ENCODE peak calls at places on chromosomes 11 and 22, in six cellular contexts. O is GM12891, R is stomach, W is transverse colon, C is GM12892, X is HCT116. A is an unnamed sample.

GRCh38 chr11:14258177-14258935 is 100.6 kb downstream of the RRAS2 start:
- DNase-seq in W (peak), X (peak), C (no peak), R (no peak), O (no peak), A (no peak)

GRCh38 chr22:23495614-23496444 is 84.3 kb downstream of the IGLL1 start:
- DNase-seq in O (no peak), W (no peak), X (no peak), C (no peak), R (no peak), A (no peak)

GRCh38 chr11:3905080-3905953 is 49.9 kb downstream of the STIM1 start:
- DNase-seq in W (peak), R (peak), C (peak), O (peak), X (peak), A (no peak)

GRCh38 chr22:40519284-40519947 is 117.1 kb downstream of the MRTFA start:
- DNase-seq in R (no peak), O (no peak), W (no peak), C (no peak), X (no peak), A (no peak)

GRCh38 chr11:69312418-69313399 is 18.8 kb downstream of the MYEOV start:
- DNase-seq in X (no peak), O (no peak), W (no peak), R (no peak), C (no peak), A (peak)

GRCh38 chr11:9615031-9615451 is 41.6 kb downstream of the WEE1 start:
- DNase-seq in R (no peak), X (no peak), W (no peak), C (no peak), O (peak), A (no peak)

GRCh38 chr11:16809901-16810668 is 71.6 kb downstream of the C11orf58 start:
- DNase-seq in C (no peak), R (no peak), W (no peak), O (no peak), X (no peak), A (no peak)

GRCh38 chr11:130088909-130089668 is 19.4 kb downstream of the APLP2 start:
- DNase-seq in X (no peak), W (no peak), R (no peak), O (no peak), C (no peak), A (no peak)

GRCh38 chr11:70628881-70629844 is 230.8 kb downstream of the CTTN start:
- DNase-seq in W (peak), R (peak), O (no peak), X (no peak), C (no peak), A (no peak)

GRCh38 chr22:49533886-49534285 is 293.8 kb downstream of the BRD1 start:
- DNase-seq in W (no peak), O (no peak), X (no peak), C (no peak), R (no peak), A (peak)

GRCh38 chr11:35717043-35717442 is 54.5 kb downstream of the TRIM44 start:
- DNase-seq in O (no peak), X (no peak), C (no peak), R (no peak), W (no peak), A (no peak)

GRCh38 chr11:95699631-95700470 is 89.7 kb downstream of the FAM76B start:
- DNase-seq in C (no peak), R (no peak), W (no peak), O (no peak), X (no peak), A (no peak)

GRCh38 chr11:17720796-17721171 is 1.4 kb downstream of the MYOD1 start:
- DNase-seq in X (no peak), O (no peak), W (no peak), R (no peak), C (no peak), A (no peak)

GRCh38 chr11:112863304-112863703 is 97.9 kb upstream of the NCAM1 start:
- DNase-seq in R (no peak), W (no peak), C (no peak), O (no peak), X (no peak), A (no peak)

GRCh38 chr11:121741954-121742361 is 289.2 kb upstream of the SORL1-AS1 start:
- DNase-seq in C (no peak), W (peak), X (no peak), R (no peak), O (no peak), A (peak)

GRCh38 chr22:41998361-41999261 is at the start of gene WBP2NL:
- DNase-seq in C (peak), W (peak), O (peak), X (no peak), R (peak), A (peak)

GRCh38 chr11:74025467-74026166 is 16.7 kb upstream of the UCP3 start:
- DNase-seq in W (no peak), X (no peak), R (no peak), C (no peak), O (no peak), A (no peak)

GRCh38 chr11:109421981-109422590 is at the start of gene C11orf87:
- DNase-seq in X (no peak), R (no peak), C (no peak), W (no peak), O (no peak), A (no peak)

GRCh38 chr11:103384652-103385051 is 275.4 kb downstream of the DYNC2H1 start:
- DNase-seq in R (no peak), X (no peak), O (no peak), W (no peak), C (no peak), A (no peak)

GRCh38 chr22:41917906-41918791 is 3.3 kb upstream of the SHISA8 start:
- DNase-seq in C (no peak), X (no peak), O (no peak), W (peak), R (peak), A (no peak)

GRCh38 chr22:22228921-22229320 is 15.7 kb upstream of the VPREB1 start:
- DNase-seq in X (no peak), R (no peak), O (no peak), C (no peak), W (no peak), A (no peak)

GRCh38 chr11:17561466-17562001 is 14.5 kb downstream of the OTOG start:
- DNase-seq in O (no peak), C (no peak), X (no peak), W (no peak), R (no peak), A (no peak)

GRCh38 chr11:107683807-107684206 is 28.0 kb downstream of the SLN start:
- DNase-seq in O (no peak), X (peak), R (no peak), W (no peak), C (no peak), A (no peak)

GRCh38 chr11:68127791-68128681 is 6.8 kb upstream of the CHKA start:
- DNase-seq in O (no peak), W (peak), R (peak), X (peak), C (no peak), A (no peak)

GRCh38 chr11:45289369-45289768 is 3.2 kb upstream of the SYT13 start:
- DNase-seq in X (no peak), R (no peak), C (no peak), O (no peak), W (no peak), A (no peak)

GRCh38 chr11:34240150-34240494 is 117.7 kb downstream of the ABTB2 start:
- DNase-seq in X (no peak), W (no peak), C (no peak), O (no peak), R (no peak), A (no peak)

GRCh38 chr11:3227568-3228444 is 4.4 kb downstream of the MRGPRE start:
- DNase-seq in R (no peak), O (no peak), W (no peak), X (no peak), C (peak), A (no peak)

GRCh38 chr22:47307326-47307725 is 544.9 kb downstream of the TBC1D22A start:
- DNase-seq in O (no peak), R (no peak), X (no peak), C (no peak), W (no peak), A (peak)

GRCh38 chr11:1784761-1785650 is 21.3 kb upstream of the CTSD start:
- DNase-seq in C (no peak), X (no peak), W (no peak), R (no peak), O (no peak), A (no peak)

GRCh38 chr22:43484227-43484626 is 72.4 kb downstream of the MPPED1 start:
- DNase-seq in R (no peak), O (no peak), C (no peak), X (no peak), W (no peak), A (no peak)

GRCh38 chr22:43483669-43484068 is 71.9 kb downstream of the MPPED1 start:
- DNase-seq in W (no peak), R (no peak), C (no peak), O (no peak), X (no peak), A (no peak)

GRCh38 chr22:43482310-43482625 is 70.5 kb downstream of the MPPED1 start:
- DNase-seq in X (no peak), C (no peak), R (no peak), W (no peak), O (no peak), A (no peak)

GRCh38 chr22:43481528-43482309 is 69.9 kb downstream of the MPPED1 start:
- DNase-seq in R (peak), X (no peak), O (peak), W (no peak), C (no peak), A (no peak)

DNA sequence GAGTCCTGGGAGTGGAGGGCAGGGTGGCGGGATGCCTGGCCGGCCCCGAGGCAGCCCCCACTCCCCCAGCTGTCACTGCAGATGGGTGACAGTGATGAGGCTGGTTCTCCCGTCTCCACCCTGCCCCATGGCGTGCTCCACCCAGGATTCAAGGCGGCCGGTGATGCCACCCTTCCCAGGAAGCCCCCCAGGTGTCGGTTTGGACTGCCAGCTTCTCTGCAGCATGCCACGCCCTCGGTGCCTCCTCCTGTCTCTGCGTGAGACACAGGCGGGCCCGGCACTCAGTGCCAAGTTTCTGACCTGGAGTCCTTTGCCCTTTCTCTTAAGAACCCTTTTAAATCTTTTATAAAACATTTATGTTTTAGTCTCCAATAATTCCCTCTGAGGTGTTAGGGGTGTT is 71.5 kb downstream of the MPPED1 start:
- DNase-seq in C (no peak), X (no peak), R (no peak), W (no peak), O (no peak), A (no peak)
- TF ChIP-seq POLR2AphosphoS5 in C (no peak), X (no peak), R (no peak), W (no peak), O (no peak), A (no peak)

DNA sequence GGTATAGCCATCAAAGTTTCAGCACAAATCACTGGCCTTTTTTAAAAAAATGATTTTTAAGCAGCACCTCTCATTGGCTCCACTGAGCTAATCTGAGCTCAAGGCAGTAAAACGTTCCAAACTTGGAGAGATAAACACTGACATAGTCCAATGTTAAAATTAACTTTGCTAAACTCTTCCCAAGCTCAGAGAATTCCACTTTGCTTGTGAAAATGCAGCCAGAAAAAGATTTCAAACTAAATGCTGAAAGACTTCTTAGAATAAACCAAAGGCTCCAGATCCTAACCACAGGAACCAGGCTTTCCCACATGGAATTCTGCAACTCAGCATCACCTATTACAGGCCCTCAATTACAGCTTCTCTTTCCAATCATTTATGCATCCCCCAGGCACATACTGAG is 84.7 kb upstream of the GDPD4 start:
- DNase-seq in R (no peak), C (no peak), W (no peak), O (no peak), X (no peak), A (no peak)
- TF ChIP-seq POLR2AphosphoS5 in R (no peak), C (no peak), W (no peak), O (no peak), X (no peak), A (no peak)

GRCh38 chr11:86579406-86579731 is 93.0 kb downstream of the ME3 start:
- DNase-seq in X (no peak), W (no peak), C (no peak), O (no peak), R (no peak), A (no peak)

GRCh38 chr11:86575927-86576326 is 96.5 kb downstream of the ME3 start:
- DNase-seq in O (no peak), X (no peak), W (no peak), C (no peak), R (no peak), A (no peak)

GRCh38 chr11:86578727-86579405 is 93.5 kb downstream of the ME3 start:
- DNase-seq in C (no peak), O (no peak), W (no peak), X (no peak), R (no peak), A (no peak)

GRCh38 chr11:86576946-86577624 is 95.3 kb downstream of the ME3 start:
- DNase-seq in O (no peak), W (no peak), R (no peak), X (no peak), C (no peak), A (no peak)

GRCh38 chr11:86577663-86578636 is 94.5 kb downstream of the ME3 start:
- DNase-seq in R (no peak), W (peak), C (no peak), X (peak), O (no peak), A (peak)
- TF ChIP-seq POLR2AphosphoS5 in R (peak), W (no peak), C (no peak), X (no peak), O (no peak), A (no peak)

GRCh38 chr22:38866399-38867123 is 5.5 kb downstream of the CBX6 start:
- DNase-seq in X (no peak), O (no peak), W (no peak), C (no peak), R (no peak), A (no peak)

GRCh38 chr22:38865201-38866023 is 6.6 kb downstream of the CBX6 start:
- DNase-seq in W (no peak), O (no peak), R (no peak), X (no peak), C (no peak), A (peak)

GRCh38 chr22:38864361-38865191 is 7.4 kb downstream of the CBX6 start:
- DNase-seq in O (no peak), X (no peak), R (peak), W (peak), C (no peak), A (no peak)

GRCh38 chr22:38867124-38867455 is 4.9 kb downstream of the CBX6 start:
- DNase-seq in X (no peak), W (no peak), O (no peak), R (no peak), C (no peak), A (no peak)

GRCh38 chr22:38866024-38866398 is 6.0 kb downstream of the CBX6 start:
- DNase-seq in O (no peak), C (no peak), W (no peak), R (no peak), X (no peak), A (peak)
- TF ChIP-seq POLR2AphosphoS5 in O (no peak), C (no peak), W (no peak), R (no peak), X (no peak), A (no peak)

GRCh38 chr22:46104170-46104880 is 46.0 kb upstream of the PPARA start:
- DNase-seq in X (no peak), W (no peak), R (peak), C (no peak), O (no peak), A (no peak)

GRCh38 chr22:46107089-46107664 is 43.1 kb upstream of the PPARA start:
- DNase-seq in W (peak), C (no peak), X (no peak), O (no peak), R (peak), A (no peak)

GRCh38 chr22:46106279-46107022 is 43.9 kb upstream of the PPARA start:
- DNase-seq in R (no peak), W (no peak), C (no peak), O (no peak), X (no peak), A (no peak)

GRCh38 chr22:46104881-46105493 is 45.3 kb upstream of the PPARA start:
- DNase-seq in X (no peak), W (no peak), C (no peak), R (no peak), O (no peak), A (no peak)

DNA sequence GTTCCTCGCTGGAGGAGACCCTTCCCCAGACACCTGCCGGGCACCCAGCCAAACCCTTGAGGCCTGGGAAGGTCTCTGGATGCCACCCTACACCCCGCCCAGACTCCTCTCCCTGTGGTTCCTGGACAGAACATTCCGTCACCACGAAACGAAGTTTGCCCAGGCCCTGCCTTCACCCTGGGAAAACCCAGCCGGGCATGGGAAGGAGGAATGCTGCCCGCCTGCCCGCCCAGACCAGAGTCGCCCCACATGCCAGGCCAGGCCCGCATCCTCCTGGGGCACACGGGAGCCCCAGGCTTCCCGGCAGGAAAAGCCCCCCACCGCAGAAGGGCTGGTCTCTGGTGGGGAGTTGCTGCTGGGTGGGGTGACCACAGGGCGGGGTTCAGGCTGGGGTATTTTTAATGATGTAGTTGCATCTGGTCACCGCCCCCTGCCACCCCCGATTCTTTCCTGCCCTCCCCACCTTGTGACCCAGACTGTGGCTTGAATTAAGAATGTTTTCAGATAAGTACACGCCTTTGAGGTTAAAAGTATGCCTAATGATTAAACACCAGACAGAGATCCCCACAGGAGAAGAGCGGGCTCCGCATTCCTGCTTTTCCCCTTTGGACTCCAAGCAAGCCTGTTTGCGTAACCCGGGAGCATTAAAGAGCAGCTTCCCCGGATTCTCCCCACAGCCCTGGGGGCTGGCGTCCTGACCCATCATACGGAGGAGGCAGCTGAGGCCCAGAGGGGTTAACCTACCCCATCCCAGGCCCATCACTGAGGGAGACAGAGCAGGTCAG is 44.6 kb upstream of the PPARA start:
- DNase-seq in W (peak), C (no peak), X (no peak), R (peak), O (no peak), A (no peak)
- TF ChIP-seq POLR2AphosphoS5 in W (no peak), C (no peak), X (no peak), R (no peak), O (no peak), A (no peak)

GRCh38 chr11:100980156-100980555 is 149.5 kb downstream of the PGR start:
- DNase-seq in R (no peak), X (no peak), C (no peak), O (no peak), W (no peak), A (no peak)

GRCh38 chr11:100981196-100981824 is 148.3 kb downstream of the PGR start:
- DNase-seq in W (no peak), C (no peak), R (no peak), O (no peak), X (no peak), A (no peak)

GRCh38 chr11:100978942-100979341 is 150.7 kb downstream of the PGR start:
- DNase-seq in R (no peak), X (no peak), O (no peak), W (no peak), C (no peak), A (no peak)

DNA sequence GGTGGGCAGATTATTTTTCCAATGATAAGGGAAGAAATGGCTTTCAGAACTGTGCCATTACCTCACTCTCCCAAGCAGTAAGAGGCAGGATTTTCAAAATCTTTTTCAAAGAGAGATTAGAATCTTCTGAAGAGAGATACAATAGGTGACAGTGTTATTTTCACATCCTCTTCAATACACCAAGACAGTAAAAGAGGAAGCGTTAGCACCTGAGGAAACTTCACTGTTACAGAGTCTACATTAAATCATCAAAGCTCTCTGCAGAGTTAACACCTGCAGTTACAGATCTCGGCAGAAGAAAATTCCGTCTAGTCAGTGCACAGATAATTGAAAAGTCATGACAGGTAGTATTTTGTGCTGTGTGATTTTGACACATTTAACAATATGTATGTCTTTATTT is 144.9 kb downstream of the PGR start:
- DNase-seq in O (no peak), R (no peak), W (no peak), X (no peak), C (no peak), A (no peak)
- TF ChIP-seq POLR2AphosphoS5 in O (no peak), R (no peak), W (no peak), X (no peak), C (no peak), A (no peak)

GRCh38 chr11:65716294-65716693 is 4.2 kb downstream of the KAT5 start:
- DNase-seq in X (no peak), W (no peak), R (no peak), O (no peak), C (no peak), A (peak)
- TF ChIP-seq POLR2AphosphoS5 in X (no peak), W (no peak), R (no peak), O (no peak), C (no peak), A (no peak)

DNA sequence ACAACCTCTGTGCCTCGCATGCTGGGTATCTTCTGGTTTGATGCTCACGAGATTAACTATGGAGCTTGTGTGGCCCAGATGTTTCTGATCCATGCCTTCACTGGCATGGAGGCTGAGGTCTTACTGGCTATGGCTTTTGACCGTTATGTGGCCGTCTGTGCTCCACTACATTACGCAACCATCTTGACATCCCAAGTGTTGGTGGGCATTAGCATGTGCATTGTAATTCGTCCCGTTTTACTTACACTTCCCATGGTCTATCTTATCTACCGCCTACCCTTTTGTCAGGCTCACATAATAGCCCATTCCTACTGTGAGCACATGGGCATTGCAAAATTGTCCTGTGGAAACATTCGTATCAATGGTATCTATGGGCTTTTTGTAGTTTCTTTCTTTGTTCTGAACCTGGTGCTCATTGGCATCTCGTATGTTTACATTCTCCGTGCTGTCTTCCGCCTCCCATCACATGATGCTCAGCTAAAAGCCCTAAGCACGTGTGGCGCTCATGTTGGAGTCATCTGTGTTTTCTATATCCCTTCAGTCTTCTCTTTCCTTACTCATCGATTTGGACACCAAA is 516 bp downstream of the OR52J3 start:
- DNase-seq in O (no peak), X (no peak), W (no peak), C (no peak), R (no peak), A (no peak)
- TF ChIP-seq POLR2AphosphoS5 in O (no peak), X (no peak), W (no peak), C (no peak), R (no peak), A (no peak)